ENCODE peak calls at places on chromosome 13, in nine cellular contexts. N, H, L, I, C, R, M, Y and E are unnamed samples.

GRCh38 chr13:36848228-36848982 is 29.4 kb downstream of the RFXAP start:
- DNase-seq in C (no peak), I (no peak), N (no peak), L (no peak), H (no peak), R (no peak), Y (no peak), M (no peak), E (peak; percentile 27)

GRCh38 chr13:91017031-91017668 is 330.3 kb upstream of the MIR17HG start:
- DNase-seq in R (no peak), M (no peak), N (peak; percentile 38), Y (no peak), L (no peak), C (peak; percentile 48), I (no peak), H (no peak), E (peak; percentile 76)

GRCh38 chr13:111595791-111596190 is 275.3 kb downstream of the TEX29 start:
- DNase-seq in Y (no peak), I (no peak), R (no peak), N (no peak), C (no peak), H (no peak), L (no peak), M (no peak), E (no peak)

GRCh38 chr13:83780201-83780600 is 102.1 kb downstream of the SLITRK1 start:
- DNase-seq in M (no peak), H (no peak), N (peak; percentile 10), C (no peak), L (no peak), R (no peak), I (no peak), Y (no peak), E (peak; percentile 39)

GRCh38 chr13:21901772-21902708 is 231.2 kb downstream of the FGF9 start:
- DNase-seq in L (no peak), I (no peak), N (no peak), H (no peak), C (no peak), Y (peak; percentile 34), R (no peak), M (no peak), E (no peak)

GRCh38 chr13:98108330-98108729 is 34.6 kb upstream of the FARP1 start:
- DNase-seq in L (no peak), I (no peak), Y (no peak), M (no peak), C (no peak), N (no peak), R (no peak), H (no peak), E (no peak)

GRCh38 chr13:75647126-75647784 is 11.1 kb downstream of the LMO7 start:
- DNase-seq in Y (no peak), R (no peak), H (no peak), C (no peak), L (no peak), M (no peak), I (no peak), N (no peak), E (no peak)

GRCh38 chr13:66492479-66492878 is 737.7 kb downstream of the PCDH9 start:
- DNase-seq in L (no peak), R (no peak), M (no peak), I (no peak), H (no peak), C (no peak), Y (no peak), N (no peak), E (no peak)

DNA sequence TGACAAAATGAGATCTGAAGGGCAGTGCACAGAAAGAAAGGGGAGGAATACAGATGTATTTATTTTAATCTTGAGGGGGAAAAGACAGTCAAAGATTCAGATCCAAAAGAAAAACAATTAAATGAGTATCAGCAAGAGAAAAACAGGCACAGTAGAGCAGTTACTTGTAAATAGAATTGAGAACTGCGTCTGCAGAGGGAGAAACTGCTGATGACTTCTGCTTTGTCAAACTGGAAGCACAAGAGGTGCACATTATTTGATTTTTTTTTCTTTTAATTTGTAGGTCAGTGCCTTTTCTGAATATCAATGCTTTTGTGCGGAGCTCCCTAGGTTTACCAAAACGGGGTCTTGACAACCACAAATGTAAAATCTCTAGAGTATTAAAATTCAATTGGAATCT is 37.3 kb downstream of the EFNB2 start:
- DNase-seq in Y (no peak), I (no peak), C (no peak), R (no peak), M (no peak), L (no peak), N (no peak), H (no peak), E (no peak)
- H3K4me1 ChIP-seq in Y (no peaks in the 10 kb centered on the region), I (peaks cover 83% of the 10 kb centered on the region), C (peaks cover 57% of the 10 kb centered on the region), R (peaks cover 2% of the 10 kb centered on the region), M (no peaks in the 10 kb centered on the region), L (peaks cover 18% of the 10 kb centered on the region), N (no peaks in the 10 kb centered on the region), H (peaks cover 11% of the 10 kb centered on the region), E (peaks cover 2% of the 10 kb centered on the region)

GRCh38 chr13:73190477-73190876 is 131.7 kb downstream of the KLF5 start:
- DNase-seq in H (no peak), R (no peak), L (no peak), N (no peak), I (no peak), C (no peak), Y (peak; percentile 15), M (no peak), E (no peak)
- H3K27ac ChIP-seq in H (no peak overlapping the region), R (no peak overlapping the region), L (no peak overlapping the region), N (no peak overlapping the region), I (no peak overlapping the region), C (no peak overlapping the region), Y (no peak overlapping the region), M (no peak overlapping the region), E (no peak overlapping the region)

DNA sequence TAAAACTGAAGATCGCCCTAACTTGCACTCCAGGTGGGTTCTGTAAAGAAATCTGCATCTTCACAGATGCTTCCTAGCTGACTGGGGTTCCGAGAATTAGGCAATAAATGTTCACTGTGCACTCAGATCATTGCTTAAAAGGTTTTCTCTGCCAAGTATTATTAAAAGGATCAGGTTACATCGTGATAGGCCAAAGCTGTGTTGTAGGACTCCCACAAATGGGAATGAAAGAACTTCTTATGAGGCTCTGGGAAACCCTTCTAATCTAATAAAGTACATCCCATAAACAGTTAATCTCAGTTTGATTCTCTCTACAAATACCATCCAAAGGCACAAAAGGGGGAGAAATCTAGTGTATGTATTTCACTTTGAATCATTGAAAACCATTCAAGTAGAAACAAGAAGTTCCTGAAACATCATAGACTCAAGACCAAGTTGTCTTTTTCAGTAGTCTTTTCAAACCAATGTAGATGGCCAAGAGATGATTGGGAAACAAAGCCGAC is 7.1 kb upstream of the POU4F1 start:
- DNase-seq in M (no peak), C (no peak), Y (no peak), R (no peak), H (no peak), L (no peak), I (no peak), N (no peak), E (peak; percentile 31)
- H3K27me3 ChIP-seq in M (peaks cover 36% of the 10 kb centered on the region), C (no peaks in the 10 kb centered on the region), Y (peaks cover 31% of the 10 kb centered on the region), R (peaks cover 1% of the 10 kb centered on the region), H (peaks cover 12% of the 10 kb centered on the region), L (peaks cover 8% of the 10 kb centered on the region), I (peaks cover 22% of the 10 kb centered on the region), N (peaks cover 18% of the 10 kb centered on the region), E (no peaks in the 10 kb centered on the region)

DNA sequence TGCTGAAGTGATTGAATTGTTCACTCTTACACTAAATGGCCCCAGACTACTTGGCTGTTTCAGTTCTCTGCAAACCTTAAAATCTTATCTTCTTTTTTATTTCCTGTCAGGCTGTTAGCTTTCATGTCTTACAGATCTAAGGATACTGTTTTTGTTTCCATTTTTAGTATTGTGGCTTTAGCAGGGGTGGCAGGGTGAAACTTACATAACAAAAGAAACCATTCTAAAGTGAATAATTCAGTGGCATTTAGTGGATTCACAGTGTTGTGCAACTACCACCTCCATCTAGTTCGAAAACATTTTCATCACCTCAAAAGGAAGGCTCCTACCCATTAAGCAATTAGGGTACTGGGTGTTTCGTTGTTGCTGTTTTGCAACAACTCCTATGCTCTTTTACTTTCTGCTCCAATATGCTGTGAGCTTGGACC is 19.8 kb downstream of the TMEM272 start:
- DNase-seq in L (no peak), I (no peak), Y (no peak), M (no peak), R (no peak), N (no peak), H (no peak), C (no peak), E (no peak)
- H3K4me1 ChIP-seq in L (peaks cover 3% of the 10 kb centered on the region), I (peaks cover 21% of the 10 kb centered on the region), Y (no peaks in the 10 kb centered on the region), M (no peaks in the 10 kb centered on the region), R (no peaks in the 10 kb centered on the region), N (no peaks in the 10 kb centered on the region), H (peaks cover 14% of the 10 kb centered on the region), C (peaks cover 12% of the 10 kb centered on the region), E (no peaks in the 10 kb centered on the region)

DNA sequence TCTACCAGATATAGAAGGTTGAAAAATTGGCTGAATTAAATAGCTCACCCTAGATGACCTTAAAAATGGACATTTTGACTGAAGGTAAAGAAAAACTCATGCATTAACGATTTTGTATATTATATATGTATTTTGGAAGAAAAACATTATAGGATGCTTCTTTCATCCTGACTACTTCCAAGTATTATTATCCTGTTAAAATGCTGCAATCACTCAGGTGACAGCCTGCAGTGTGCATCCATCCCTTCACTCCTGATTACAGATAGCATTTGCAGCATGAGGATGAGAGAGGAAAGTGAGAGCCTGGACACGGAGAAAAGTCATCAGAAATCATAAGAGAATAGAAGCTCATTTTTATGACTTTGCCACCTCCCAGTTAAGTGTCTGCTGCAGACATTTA is 1055.6 kb downstream of the PCDH17 start:
- DNase-seq in N (no peak), C (no peak), H (no peak), Y (no peak), M (no peak), L (no peak), R (no peak), I (no peak), E (no peak)
- H3K27ac ChIP-seq in N (no peak overlapping the region), C (no peak overlapping the region), H (no peak overlapping the region), Y (no peak overlapping the region), M (no peak overlapping the region), L (no peak overlapping the region), R (no peak overlapping the region), I (no peak overlapping the region), E (no peak overlapping the region)

GRCh38 chr13:96086736-96087135 is 3.2 kb upstream of the HS6ST3 start:
- DNase-seq in H (no peak), N (no peak), R (no peak), L (no peak), C (no peak), I (no peak), M (no peak), Y (no peak), E (no peak)
- H3K27me3 ChIP-seq in H (no peaks in the 10 kb centered on the region), N (no peaks in the 10 kb centered on the region), R (no peaks in the 10 kb centered on the region), L (no peaks in the 10 kb centered on the region), C (no peaks in the 10 kb centered on the region), I (no peaks in the 10 kb centered on the region), M (peaks cover 4% of the 10 kb centered on the region), Y (peaks cover 16% of the 10 kb centered on the region), E (peaks cover 21% of the 10 kb centered on the region)